ENCODE peak calls at places on chromosome 5, in six cellular contexts. One of them, this sample, is unnamed. For H3K4me1, the result is how much of the 10 kb centered on the place peaks cover.

GRCh38 chr5:67094476-67095300 is 101.9 kb downstream of the CD180 start:
- DNase-seq in breast epithelium: no peak
- DNase-seq in tibial artery: peak
- DNase-seq in fibroblast of lung: peak
- DNase-seq in A549: no peak
- DNase-seq in Panc1: no peak
- DNase-seq in this sample: no peak

GRCh38 chr5:91706785-91707520 is 323.8 kb upstream of the ARRDC3 start:
- DNase-seq in A549: no peak
- DNase-seq in breast epithelium: no peak
- DNase-seq in fibroblast of lung: peak
- DNase-seq in tibial artery: no peak
- DNase-seq in Panc1: no peak
- DNase-seq in this sample: no peak

GRCh38 chr5:160479926-160480325 is 58.3 kb downstream of the PTTG1 start:
- DNase-seq in Panc1: peak
- DNase-seq in tibial artery: no peak
- DNase-seq in fibroblast of lung: peak
- DNase-seq in breast epithelium: no peak
- DNase-seq in A549: no peak
- DNase-seq in this sample: no peak

GRCh38 chr5:158848634-158849033 is 251.1 kb downstream of the EBF1 start:
- DNase-seq in A549: no peak
- DNase-seq in fibroblast of lung: no peak
- DNase-seq in Panc1: no peak
- DNase-seq in tibial artery: no peak
- DNase-seq in breast epithelium: no peak
- DNase-seq in this sample: no peak

GRCh38 chr5:60092671-60093422 is 199.3 kb upstream of the PDE4D start:
- DNase-seq in A549: peak
- DNase-seq in breast epithelium: no peak
- DNase-seq in tibial artery: no peak
- DNase-seq in fibroblast of lung: peak
- DNase-seq in Panc1: no peak
- DNase-seq in this sample: peak

GRCh38 chr5:172443441-172444109 is 10.8 kb downstream of the SH3PXD2B start:
- DNase-seq in fibroblast of lung: peak
- DNase-seq in A549: peak
- DNase-seq in Panc1: no peak
- DNase-seq in tibial artery: peak
- DNase-seq in breast epithelium: peak
- DNase-seq in this sample: peak

GRCh38 chr5:76811214-76811613 is 7.6 kb upstream of the F2RL1 start:
- DNase-seq in tibial artery: no peak
- DNase-seq in fibroblast of lung: peak
- DNase-seq in breast epithelium: no peak
- DNase-seq in Panc1: no peak
- DNase-seq in A549: no peak
- DNase-seq in this sample: no peak

GRCh38 chr5:114447084-114447773 is 85.4 kb downstream of the KCNN2 start:
- DNase-seq in breast epithelium: no peak
- DNase-seq in tibial artery: no peak
- DNase-seq in fibroblast of lung: no peak
- DNase-seq in A549: peak
- DNase-seq in Panc1: no peak
- DNase-seq in this sample: no peak

GRCh38 chr5:137706841-137707240 is 29.0 kb downstream of the KLHL3 start:
- DNase-seq in fibroblast of lung: peak
- DNase-seq in A549: no peak
- DNase-seq in Panc1: no peak
- DNase-seq in tibial artery: no peak
- DNase-seq in breast epithelium: no peak
- DNase-seq in this sample: no peak

GRCh38 chr5:98510111-98510510 is 263.4 kb upstream of the RGMB start:
- DNase-seq in fibroblast of lung: peak
- DNase-seq in A549: no peak
- DNase-seq in Panc1: no peak
- DNase-seq in tibial artery: no peak
- DNase-seq in breast epithelium: no peak
- DNase-seq in this sample: no peak

GRCh38 chr5:149439899-149440655 is 61.0 kb upstream of the IL17B start:
- DNase-seq in breast epithelium: peak
- DNase-seq in tibial artery: no peak
- DNase-seq in Panc1: no peak
- DNase-seq in fibroblast of lung: peak
- DNase-seq in A549: peak
- DNase-seq in this sample: no peak

GRCh38 chr5:180328296-180329137 is 24.6 kb downstream of the GFPT2 start:
- DNase-seq in Panc1: peak
- DNase-seq in A549: peak
- DNase-seq in fibroblast of lung: peak
- DNase-seq in tibial artery: peak
- DNase-seq in breast epithelium: peak
- DNase-seq in this sample: no peak

GRCh38 chr5:172678902-172679301 is 37.8 kb downstream of the NEURL1B start:
- DNase-seq in fibroblast of lung: no peak
- DNase-seq in A549: no peak
- DNase-seq in tibial artery: peak
- DNase-seq in breast epithelium: no peak
- DNase-seq in Panc1: no peak
- DNase-seq in this sample: peak

GRCh38 chr5:131209175-131209505 is 38.4 kb downstream of the LYRM7 start:
- DNase-seq in A549: no peak
- DNase-seq in fibroblast of lung: no peak
- DNase-seq in Panc1: no peak
- DNase-seq in breast epithelium: no peak
- DNase-seq in tibial artery: no peak
- DNase-seq in this sample: no peak

GRCh38 chr5:95631991-95632675 is 12.2 kb downstream of the GPR150 start:
- DNase-seq in Panc1: no peak
- DNase-seq in A549: no peak
- DNase-seq in breast epithelium: no peak
- DNase-seq in fibroblast of lung: peak
- DNase-seq in tibial artery: no peak
- DNase-seq in this sample: peak

GRCh38 chr5:64834611-64835010 is 65.9 kb downstream of the CWC27 start:
- DNase-seq in A549: no peak
- DNase-seq in breast epithelium: no peak
- DNase-seq in fibroblast of lung: no peak
- DNase-seq in Panc1: no peak
- DNase-seq in tibial artery: no peak
- DNase-seq in this sample: no peak
- H3K4me1 ChIP-seq in A549: under half
- H3K4me1 ChIP-seq in breast epithelium: under half
- H3K4me1 ChIP-seq in fibroblast of lung: under half
- H3K4me1 ChIP-seq in Panc1: under half
- H3K4me1 ChIP-seq in tibial artery: under half
- H3K4me1 ChIP-seq in this sample: under half

GRCh38 chr5:81756016-81756415 is 5.1 kb upstream of the SSBP2 start:
- DNase-seq in tibial artery: no peak
- DNase-seq in breast epithelium: no peak
- DNase-seq in A549: no peak
- DNase-seq in Panc1: no peak
- DNase-seq in fibroblast of lung: no peak
- DNase-seq in this sample: no peak
- H3K27ac ChIP-seq in tibial artery: peak
- H3K27ac ChIP-seq in breast epithelium: peak
- H3K27ac ChIP-seq in A549: peak
- H3K27ac ChIP-seq in Panc1: no peak
- H3K27ac ChIP-seq in fibroblast of lung: no peak
- H3K27ac ChIP-seq in this sample: peak

DNA sequence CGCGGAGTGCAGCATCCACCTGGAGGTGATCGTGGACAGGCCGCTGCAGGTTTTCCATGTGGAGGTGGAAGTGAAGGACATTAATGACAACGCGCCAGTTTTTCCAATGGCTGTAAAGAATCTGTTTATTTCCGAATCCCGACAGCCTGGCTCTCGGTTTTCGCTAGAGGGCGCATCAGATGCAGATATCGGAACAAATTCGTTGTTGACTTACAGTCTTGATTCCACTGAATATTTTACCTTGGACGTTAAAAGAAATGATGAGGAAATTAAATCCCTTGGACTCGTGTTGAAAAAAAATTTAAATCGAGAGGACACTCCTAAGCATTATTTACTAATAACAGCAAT is 611 bp downstream of the PCDHA3 start:
- DNase-seq in A549: peak
- DNase-seq in tibial artery: no peak
- DNase-seq in fibroblast of lung: no peak
- DNase-seq in breast epithelium: no peak
- DNase-seq in Panc1: no peak
- DNase-seq in this sample: no peak
- TF ChIP-seq CTCF in A549: peak
- TF ChIP-seq CTCF in tibial artery: no peak
- TF ChIP-seq CTCF in fibroblast of lung: peak
- TF ChIP-seq CTCF in breast epithelium: peak
- TF ChIP-seq CTCF in Panc1: no peak
- TF ChIP-seq CTCF in this sample: no peak

GRCh38 chr5:56845904-56846479 is 30.6 kb downstream of the MAP3K1 start:
- DNase-seq in Panc1: no peak
- DNase-seq in breast epithelium: no peak
- DNase-seq in tibial artery: no peak
- DNase-seq in fibroblast of lung: no peak
- DNase-seq in A549: no peak
- DNase-seq in this sample: no peak
- H3K4me1 ChIP-seq in Panc1: under half
- H3K4me1 ChIP-seq in breast epithelium: under half
- H3K4me1 ChIP-seq in tibial artery: under half
- H3K4me1 ChIP-seq in fibroblast of lung: under half
- H3K4me1 ChIP-seq in A549: under half
- H3K4me1 ChIP-seq in this sample: under half

DNA sequence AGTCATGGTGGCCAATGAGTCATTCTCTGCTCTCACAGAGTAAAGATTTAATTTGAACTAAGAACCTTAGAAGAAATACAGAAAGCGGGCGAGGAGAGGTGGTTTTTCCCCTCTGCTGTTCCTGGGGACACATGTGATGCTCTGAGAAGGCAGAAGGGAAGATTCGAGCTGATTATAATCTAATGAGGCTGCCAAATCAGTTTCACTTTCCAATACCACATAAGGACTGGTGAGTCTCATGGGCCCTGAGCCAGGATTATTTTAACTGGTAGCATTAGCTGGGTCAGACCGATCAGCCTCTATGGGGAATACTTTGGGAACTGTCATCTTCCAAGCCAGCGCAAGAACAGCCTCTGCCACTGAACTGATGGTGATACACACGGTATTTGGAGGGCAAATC is 116.5 kb downstream of the SLC1A3 start:
- DNase-seq in tibial artery: no peak
- DNase-seq in A549: no peak
- DNase-seq in breast epithelium: no peak
- DNase-seq in Panc1: no peak
- DNase-seq in fibroblast of lung: peak
- DNase-seq in this sample: no peak
- H3K27ac ChIP-seq in tibial artery: no peak
- H3K27ac ChIP-seq in A549: no peak
- H3K27ac ChIP-seq in breast epithelium: no peak
- H3K27ac ChIP-seq in Panc1: no peak
- H3K27ac ChIP-seq in fibroblast of lung: no peak
- H3K27ac ChIP-seq in this sample: no peak

DNA sequence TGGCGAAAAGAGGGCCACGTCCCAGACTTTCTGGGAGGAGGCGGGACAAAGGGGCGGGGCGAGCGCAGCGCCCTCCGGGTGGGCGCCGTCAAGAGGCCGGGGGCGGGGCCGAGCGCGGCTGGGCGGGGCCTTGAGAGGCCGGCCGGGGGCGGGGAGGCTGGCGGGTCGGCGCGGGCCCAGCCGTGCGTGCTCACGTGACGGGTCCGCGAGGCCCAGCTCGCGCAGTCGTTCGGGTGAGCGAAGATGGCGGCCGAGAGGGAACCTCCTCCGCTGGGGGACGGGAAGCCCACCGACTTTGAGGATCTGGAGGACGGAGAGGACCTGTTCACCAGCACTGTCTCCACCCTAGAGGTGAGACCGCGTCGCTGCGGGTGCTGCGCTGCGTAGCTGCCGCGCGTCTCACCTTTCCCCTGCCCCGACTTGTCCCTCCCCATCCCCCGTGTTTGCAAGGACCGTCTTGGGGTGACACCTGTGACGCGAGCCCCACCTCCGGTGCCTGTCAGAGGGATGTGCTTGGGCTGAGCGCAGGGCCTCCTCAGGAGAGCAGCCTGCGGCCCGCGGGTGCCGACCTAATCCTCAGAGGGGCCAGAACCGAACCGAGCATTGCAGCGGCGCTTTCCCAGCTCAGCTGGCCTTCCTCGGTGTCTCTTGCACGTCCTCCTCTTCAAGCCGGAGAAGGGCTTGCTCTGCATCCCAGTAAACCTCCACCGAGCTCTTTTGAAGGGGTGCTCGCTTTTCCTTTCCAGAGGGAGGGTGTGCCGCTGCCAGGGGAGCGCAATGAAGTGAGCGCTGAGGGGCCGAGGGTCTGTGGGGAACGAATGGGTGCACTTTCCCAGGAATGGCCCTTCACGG is at the start of gene SNX2:
- DNase-seq in A549: peak
- DNase-seq in fibroblast of lung: peak
- DNase-seq in tibial artery: peak
- DNase-seq in breast epithelium: peak
- DNase-seq in Panc1: no peak
- DNase-seq in this sample: peak
- TF ChIP-seq CTCF in A549: no peak
- TF ChIP-seq CTCF in fibroblast of lung: no peak
- TF ChIP-seq CTCF in tibial artery: peak
- TF ChIP-seq CTCF in breast epithelium: no peak
- TF ChIP-seq CTCF in Panc1: no peak
- TF ChIP-seq CTCF in this sample: no peak

GRCh38 chr5:43007246-43007910 is 32.7 kb downstream of the ANXA2R start:
- DNase-seq in A549: peak
- DNase-seq in breast epithelium: no peak
- DNase-seq in Panc1: peak
- DNase-seq in tibial artery: peak
- DNase-seq in fibroblast of lung: peak
- DNase-seq in this sample: no peak
- H3K4me1 ChIP-seq in A549: under half
- H3K4me1 ChIP-seq in breast epithelium: under half
- H3K4me1 ChIP-seq in Panc1: under half
- H3K4me1 ChIP-seq in tibial artery: under half
- H3K4me1 ChIP-seq in fibroblast of lung: under half
- H3K4me1 ChIP-seq in this sample: under half

DNA sequence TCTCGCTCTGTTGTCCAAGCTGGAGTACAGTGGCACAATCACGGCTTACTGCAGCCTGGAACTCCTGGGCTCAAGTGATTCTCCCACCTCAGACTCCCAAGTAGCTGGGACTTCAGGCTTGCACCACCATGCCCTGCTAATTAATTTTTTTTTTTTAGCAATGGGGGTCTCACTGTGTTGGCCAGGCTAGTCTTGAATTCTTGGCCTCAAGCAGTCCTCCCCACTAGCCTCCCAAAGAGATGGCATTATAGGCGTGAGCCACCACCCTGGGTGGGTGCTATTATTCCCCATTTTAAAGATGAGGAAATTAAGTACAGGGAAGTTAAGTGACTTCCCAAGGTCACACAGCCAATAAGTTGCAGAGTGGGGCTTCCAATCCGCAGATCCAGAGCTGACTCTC is 1.7 kb downstream of the NNT start:
- DNase-seq in A549: no peak
- DNase-seq in tibial artery: no peak
- DNase-seq in Panc1: no peak
- DNase-seq in breast epithelium: no peak
- DNase-seq in fibroblast of lung: no peak
- DNase-seq in this sample: no peak
- H3K27ac ChIP-seq in A549: no peak
- H3K27ac ChIP-seq in tibial artery: no peak
- H3K27ac ChIP-seq in Panc1: peak
- H3K27ac ChIP-seq in breast epithelium: no peak
- H3K27ac ChIP-seq in fibroblast of lung: no peak
- H3K27ac ChIP-seq in this sample: peak

This sample was measured in ascending aorta.